ENCODE peak calls at places on chromosomes 1 and 21, in six cellular contexts. L is NCI-H1417; N is ELF-1; H is CD4-positive, CD25-positive, alpha-beta regulatory T cell; F is germinal center; A is NCI-H446. M is an unnamed sample.
A peak's percentile ranks its signal among the peaks of the same experiment; 100 is the strongest.

GRCh38 chr1:98323906-98324358 is 337.6 kb upstream of the SNX7 start:
- DNase-seq in L (no peak), N (peak; percentile 75), H (no peak), F (no peak), A (peak; percentile 27), M (no peak)

GRCh38 chr1:20555025-20555757 is 2.8 kb downstream of the FAM43B start:
- DNase-seq in L (no peak), N (no peak), H (no peak), F (no peak), A (no peak), M (no peak)

GRCh38 chr1:201334325-201335173 is 42.9 kb downstream of the TNNT2 start:
- DNase-seq in L (no peak), N (no peak), H (no peak), F (no peak), A (no peak), M (no peak)

GRCh38 chr1:212288614-212289013 is 3.4 kb downstream of the PPP2R5A start:
- DNase-seq in L (no peak), N (no peak), H (no peak), F (no peak), A (peak; percentile 48), M (no peak)

GRCh38 chr1:42947965-42948732 is 10.5 kb downstream of the SLC2A1 start:
- DNase-seq in L (no peak), N (no peak), H (no peak), F (no peak), A (no peak), M (no peak)

GRCh38 chr1:17168480-17168878 is 36.4 kb upstream of the PADI1 start:
- DNase-seq in L (no peak), N (no peak), H (no peak), F (no peak), A (no peak), M (no peak)

GRCh38 chr21:44881586-44881939 is 8.1 kb upstream of the PTTG1IP start:
- DNase-seq in L (no peak), N (no peak), H (peak; percentile 34), F (no peak), A (no peak), M (no peak)

GRCh38 chr1:88466899-88467580 is 217.0 kb upstream of the PKN2 start:
- DNase-seq in L (no peak), N (no peak), H (no peak), F (no peak), A (no peak), M (no peak)

GRCh38 chr1:31651025-31651424 is 6.3 kb upstream of the PEF1 start:
- DNase-seq in L (no peak), N (peak; percentile 66), H (no peak), F (no peak), A (no peak), M (no peak)

GRCh38 chr1:3680488-3681230 is 28.3 kb downstream of the TP73 start:
- DNase-seq in L (peak; percentile 66), N (peak; percentile 48), H (no peak), F (peak; percentile 59), A (no peak), M (no peak)

GRCh38 chr1:43552813-43553212 is 22.1 kb downstream of the PTPRF start:
- DNase-seq in L (no peak), N (no peak), H (no peak), F (no peak), A (peak; percentile 26), M (no peak)

GRCh38 chr21:42047821-42048613 is 23.1 kb upstream of the UMODL1 start:
- DNase-seq in L (no peak), N (no peak), H (no peak), F (no peak), A (no peak), M (no peak)

GRCh38 chr1:206769331-206769731 is 1.2 kb upstream of the IL19 start:
- DNase-seq in L (no peak), N (no peak), H (peak; percentile 87), F (peak; percentile 30), A (no peak), M (peak; percentile 81)

GRCh38 chr1:183472488-183473285 is at the start of gene SMG7:
- DNase-seq in L (peak; percentile 83), N (peak; percentile 69), H (peak; percentile 57), F (peak; percentile 69), A (peak; percentile 60), M (peak; percentile 37)

GRCh38 chr1:151839457-151840409 is at the start of gene C2CD4D:
- DNase-seq in L (peak; percentile 92), N (peak; percentile 85), H (peak; percentile 87), F (peak; percentile 55), A (no peak), M (peak; percentile 84)

GRCh38 chr1:54027848-54028247 is 9.9 kb upstream of the LDLRAD1 start:
- DNase-seq in L (peak; percentile 38), N (no peak), H (no peak), F (no peak), A (no peak), M (no peak)

GRCh38 chr1:221717491-221717865 is 24.4 kb downstream of the DUSP10 start:
- DNase-seq in L (no peak), N (peak; percentile 24), H (no peak), F (no peak), A (no peak), M (no peak)

GRCh38 chr1:179599623-179600249 is 8.1 kb downstream of the TDRD5 start:
- DNase-seq in L (peak; percentile 73), N (no peak), H (peak; percentile 26), F (no peak), A (peak; percentile 30), M (no peak)

GRCh38 chr1:208951908-208952307 is 631.6 kb upstream of the CAMK1G start:
- DNase-seq in L (peak; percentile 87), N (peak; percentile 34), H (no peak), F (no peak), A (no peak), M (no peak)

GRCh38 chr1:203823306-203823705 is 27.9 kb downstream of the ZBED6 start:
- DNase-seq in L (no peak), N (no peak), H (no peak), F (no peak), A (peak; percentile 7), M (no peak)

GRCh38 chr21:18049461-18049860 is 195.2 kb upstream of the CHODL start:
- DNase-seq in L (peak; percentile 73), N (no peak), H (no peak), F (no peak), A (peak; percentile 73), M (no peak)

GRCh38 chr1:111516008-111516535 is 12.6 kb upstream of the ADORA3 start:
- DNase-seq in L (peak; percentile 20), N (peak; percentile 74), H (peak; percentile 68), F (peak; percentile 77), A (no peak), M (peak; percentile 62)

GRCh38 chr1:201069636-201070035 is 42.6 kb downstream of the CACNA1S start:
- DNase-seq in L (peak; percentile 54), N (no peak), H (no peak), F (no peak), A (no peak), M (no peak)

GRCh38 chr1:83113686-83114085 is 885.2 kb downstream of the TTLL7 start:
- DNase-seq in L (no peak), N (no peak), H (peak; percentile 19), F (no peak), A (peak; percentile 22), M (no peak)